ENCODE peak calls at places on chromosomes 4 and X, in five cellular contexts. I is psoas muscle, E is NCI-H1105 treated with DMSO at 0.1 percent for 48 hours, S is NCI-H510A treated with DMSO at 0.1 percent for 48 hours, Y is aorta. H is an unnamed sample.

GRCh38 chr4:34850983-34851382 is 1393.3 kb downstream of the ARAP2 start:
- DNase-seq in Y (no peak), E (no peak), S (no peak), I (no peak), H (no peak)

GRCh38 chrX:45771560-45772340 is 571.1 kb upstream of the DIPK2B start:
- DNase-seq in S (no peak), I (no peak), Y (peak; percentile 58), E (no peak), H (no peak)

GRCh38 chrX:133921764-133922389 is 63.5 kb downstream of the GPC3 start:
- DNase-seq in I (peak; percentile 53), S (peak; percentile 41), E (peak; percentile 48), Y (no peak), H (peak; percentile 0)

GRCh38 chr4:139247241-139247640 is 32.8 kb downstream of the MGARP start:
- DNase-seq in Y (no peak), S (no peak), I (no peak), E (no peak), H (no peak)

GRCh38 chr4:56981795-56982201 is 3.1 kb downstream of the POLR2B start:
- DNase-seq in I (no peak), E (no peak), S (no peak), Y (no peak), H (no peak)

GRCh38 chr4:8394125-8394524 is 46.4 kb downstream of the ACOX3 start:
- DNase-seq in S (no peak), E (no peak), I (peak; percentile 92), Y (peak; percentile 85), H (peak; percentile 53)

GRCh38 chrX:72358313-72358712 is 52.6 kb upstream of the CITED1 start:
- DNase-seq in I (no peak), Y (no peak), E (no peak), S (no peak), H (peak; percentile 2)

GRCh38 chrX:123607806-123608205 is 125.0 kb downstream of the THOC2 start:
- DNase-seq in S (no peak), Y (no peak), E (no peak), I (no peak), H (no peak)

GRCh38 chr4:53937918-53938317 is 126.5 kb downstream of the CHIC2 start:
- DNase-seq in I (no peak), S (no peak), E (no peak), Y (no peak), H (no peak)

GRCh38 chr4:12852338-12853307 is 631.5 kb downstream of the RAB28 start:
- DNase-seq in I (no peak), Y (no peak), S (peak; percentile 56), E (peak; percentile 58), H (no peak)

GRCh38 chr4:82680834-82681233 is 117.8 kb downstream of the SCD5 start:
- DNase-seq in E (no peak), S (no peak), Y (no peak), I (no peak), H (no peak)

GRCh38 chr4:76657443-76657842 is 222.4 kb downstream of the SHROOM3 start:
- DNase-seq in S (no peak), Y (no peak), E (no peak), I (no peak), H (no peak)

GRCh38 chr4:75248770-75249467 is 265.3 kb downstream of the RCHY1 start:
- DNase-seq in Y (no peak), S (peak; percentile 75), E (no peak), I (no peak), H (no peak)

GRCh38 chr4:46994007-46994405 is 625 bp upstream of the GABRA4 start:
- DNase-seq in S (no peak), E (no peak), I (no peak), Y (no peak), H (no peak)

GRCh38 chr4:183284965-183285364 is 35.1 kb downstream of the CLDN22 start:
- DNase-seq in S (no peak), E (no peak), Y (no peak), I (no peak), H (no peak)

GRCh38 chrX:13005671-13006473 is 31.0 kb downstream of the TMSB4X start:
- DNase-seq in I (no peak), E (peak; percentile 15), S (no peak), Y (peak; percentile 66), H (no peak)

GRCh38 chr4:77651820-77652219 is 46.2 kb downstream of the CXCL13 start:
- DNase-seq in S (no peak), E (no peak), Y (no peak), I (no peak), H (no peak)

GRCh38 chr4:181701911-181702310 is 541.3 kb upstream of the TENM3 start:
- DNase-seq in E (no peak), Y (no peak), S (no peak), I (no peak), H (no peak)

GRCh38 chrX:104112326-104112951 is at the start of gene ZCCHC18:
- DNase-seq in Y (peak; percentile 58), I (peak; percentile 53), E (peak; percentile 68), S (peak; percentile 55), H (peak; percentile 2)

GRCh38 chr4:112563431-112564200 is 47.6 kb upstream of the NEUROG2 start:
- DNase-seq in Y (no peak), E (peak; percentile 8), I (no peak), S (no peak), H (no peak)

GRCh38 chr4:687048-687974 is 1.6 kb downstream of the SLC49A3 start:
- DNase-seq in S (no peak), E (no peak), Y (peak; percentile 95), I (peak; percentile 97), H (no peak)

H was measured in substantia nigra.